ENCODE peak calls at places on chromosomes 12 and 14, in five cellular contexts. L is HCT116, D is glutamatergic neuron, A is AG08396, N is NCI-H1417. B is an unnamed sample.

GRCh38 chr12:49091056-49091835 is 3.4 kb downstream of the DHH start:
- DNase-seq in L (no peak), D (no peak), A (no peak), N (no peak), B (no peak)

GRCh38 chr12:10189653-10190052 is 10.8 kb downstream of the TMEM52B start:
- DNase-seq in L (no peak), D (peak; percentile 17), A (no peak), N (no peak), B (no peak)

GRCh38 chr12:87182696-87183233 is 846.4 kb downstream of the C12orf50 start:
- DNase-seq in L (no peak), D (no peak), A (no peak), N (no peak), B (no peak)

GRCh38 chr12:4355843-4356327 is 23.6 kb downstream of the FGF23 start:
- DNase-seq in L (peak; percentile 41), D (peak; percentile 81), A (no peak), N (peak; percentile 11), B (peak; percentile 18)

GRCh38 chr14:89479802-89480201 is 62.8 kb upstream of the FOXN3 start:
- DNase-seq in L (no peak), D (no peak), A (no peak), N (no peak), B (no peak)

GRCh38 chr12:989751-990278 is 1.2 kb upstream of the ERC1 start:
- DNase-seq in L (no peak), D (peak; percentile 31), A (peak; percentile 78), N (peak; percentile 12), B (no peak)

GRCh38 chr12:67366530-67367196 is 97.5 kb downstream of the CAND1 start:
- DNase-seq in L (no peak), D (no peak), A (peak; percentile 46), N (no peak), B (no peak)

GRCh38 chr12:11746024-11746771 is 96.7 kb downstream of the ETV6 start:
- DNase-seq in L (no peak), D (no peak), A (no peak), N (no peak), B (peak; percentile 24)

GRCh38 chr12:69898236-69898635 is 73.2 kb downstream of the MYRFL start:
- DNase-seq in L (no peak), D (no peak), A (no peak), N (no peak), B (no peak)

GRCh38 chr12:89756638-89757321 is 48.1 kb upstream of the ATP2B1 start:
- DNase-seq in L (peak; percentile 89), D (no peak), A (peak; percentile 76), N (no peak), B (peak; percentile 43)

GRCh38 chr14:26775765-26776577 is 178.1 kb upstream of the NOVA1 start:
- DNase-seq in L (no peak), D (no peak), A (peak; percentile 3), N (no peak), B (peak; percentile 61)

GRCh38 chr12:95337176-95337575 is 119.6 kb downstream of the VEZT start:
- DNase-seq in L (no peak), D (no peak), A (no peak), N (no peak), B (no peak)

GRCh38 chr12:57853864-57854556 is 7.5 kb upstream of the CTDSP2 start:
- DNase-seq in L (no peak), D (no peak), A (no peak), N (no peak), B (no peak)

GRCh38 chr14:65277027-65277426 is 135.5 kb upstream of the FUT8 start:
- DNase-seq in L (no peak), D (no peak), A (no peak), N (no peak), B (no peak)

GRCh38 chr14:51776102-51776894 is 84.1 kb upstream of the GNG2 start:
- DNase-seq in L (peak; percentile 44), D (peak; percentile 63), A (peak; percentile 77), N (peak; percentile 52), B (no peak)

GRCh38 chr14:54902143-54902520 is 494 bp downstream of the GCH1 start:
- DNase-seq in L (peak; percentile 41), D (peak; percentile 64), A (peak; percentile 44), N (peak; percentile 56), B (no peak)

GRCh38 chr14:75274899-75275569 is 3.6 kb upstream of the FOS start:
- DNase-seq in L (no peak), D (no peak), A (no peak), N (no peak), B (no peak)

GRCh38 chr14:51441001-51441400 is 201.0 kb downstream of the TMX1 start:
- DNase-seq in L (no peak), D (no peak), A (no peak), N (no peak), B (no peak)

GRCh38 chr12:25328082-25328712 is 77.5 kb upstream of the KRAS start:
- DNase-seq in L (no peak), D (no peak), A (no peak), N (no peak), B (no peak)

GRCh38 chr14:75896341-75896740 is 85.5 kb downstream of the TGFB3 start:
- DNase-seq in L (no peak), D (no peak), A (no peak), N (no peak), B (no peak)

GRCh38 chr12:76274699-76275098 is 73.5 kb downstream of the BBS10 start:
- DNase-seq in L (no peak), D (no peak), A (peak; percentile 40), N (no peak), B (no peak)

GRCh38 chr12:94545937-94546771 is 86.5 kb upstream of the CEP83 start:
- DNase-seq in L (peak; percentile 77), D (peak; percentile 54), A (peak; percentile 75), N (peak; percentile 60), B (peak; percentile 12)

GRCh38 chr12:32100888-32101287 is 5.8 kb upstream of the BICD1 start:
- DNase-seq in L (no peak), D (no peak), A (no peak), N (no peak), B (no peak)